ENCODE peak calls at places on chromosome 18, in nine cellular contexts. A is naive thymus-derived CD4-positive, alpha-beta T cell; U is stimulated activated CD8-positive, alpha-beta memory T cell treated with anti-CD3 and anti-CD28 coated beads, Interleukin-4, amount 100 ng/mL, for 1 hour; Z is lung microvascular endothelial cell; W is brain microvascular endothelial cell; F is M059J; M is T-helper 1 cell; B is KBM-7; V is DMS53. I is an unnamed sample.

GRCh38 chr18:46413684-46414083 is 243.3 kb downstream of the LOXHD1 start:
- DNase-seq in U (no peak), B (no peak), W (no peak), A (no peak), F (no peak), V (no peak), Z (no peak), M (no peak), I (no peak)

GRCh38 chr18:23176701-23177432 is 41.6 kb downstream of the CABLES1 start:
- DNase-seq in Z (no peak), W (no peak), M (no peak), A (no peak), F (no peak), B (no peak), V (no peak), U (no peak), I (no peak)

GRCh38 chr18:9348079-9348671 is 13.6 kb downstream of the TWSG1 start:
- DNase-seq in Z (peak), W (peak), F (peak), V (no peak), M (no peak), A (no peak), U (no peak), B (peak), I (peak)

GRCh38 chr18:33578371-33579146 is 540 bp downstream of the ASXL3 start:
- DNase-seq in M (no peak), Z (no peak), F (no peak), V (peak), U (no peak), B (peak), W (no peak), A (no peak), I (peak)

GRCh38 chr18:1710114-1710513 is 805.4 kb downstream of the ADCYAP1 start:
- DNase-seq in Z (no peak), F (no peak), V (peak), M (no peak), W (no peak), U (no peak), A (no peak), B (no peak), I (no peak)

GRCh38 chr18:74082476-74083070 is 65.1 kb downstream of the FBXO15 start:
- DNase-seq in F (peak), B (peak), A (peak), V (peak), M (peak), W (peak), U (peak), Z (peak), I (peak)

GRCh38 chr18:62486290-62486964 is 36.4 kb upstream of the ZCCHC2 start:
- DNase-seq in W (peak), F (peak), V (peak), B (no peak), A (no peak), M (no peak), U (no peak), Z (peak), I (peak)

GRCh38 chr18:54946149-54946581 is 13.1 kb downstream of the CCDC68 start:
- DNase-seq in W (peak), A (peak), B (peak), V (peak), Z (peak), U (no peak), M (no peak), F (no peak), I (no peak)

GRCh38 chr18:76456018-76456750 is 38.9 kb downstream of the ZNF516 start:
- DNase-seq in A (no peak), U (no peak), B (no peak), Z (no peak), M (no peak), W (no peak), V (no peak), F (no peak), I (no peak)

GRCh38 chr18:68714356-68714706 is 577 bp downstream of the TMX3 start:
- DNase-seq in U (no peak), M (no peak), V (peak), A (no peak), W (no peak), F (peak), Z (peak), B (no peak), I (peak)

GRCh38 chr18:52826994-52827393 is 487.0 kb downstream of the DCC start:
- DNase-seq in U (no peak), M (no peak), W (no peak), Z (no peak), V (no peak), A (no peak), B (no peak), F (no peak), I (no peak)

GRCh38 chr18:79393181-79393598 is 2.5 kb upstream of the NFATC1 start:
- DNase-seq in A (no peak), U (no peak), Z (peak), W (no peak), V (peak), B (peak), F (no peak), M (no peak), I (peak)

GRCh38 chr18:11752116-11752911 is 63.2 kb downstream of the GNAL start:
- DNase-seq in A (no peak), F (peak), W (peak), M (no peak), V (peak), B (no peak), Z (peak), U (no peak), I (peak)

GRCh38 chr18:57951999-57952774 is 91.8 kb upstream of the NEDD4L start:
- DNase-seq in W (no peak), A (no peak), Z (no peak), V (peak), M (no peak), F (peak), B (no peak), U (no peak), I (no peak)

GRCh38 chr18:31957728-31958127 is 14.8 kb upstream of the TRAPPC8 start:
- DNase-seq in Z (no peak), W (no peak), F (no peak), M (no peak), A (no peak), V (no peak), U (no peak), B (no peak), I (no peak)

GRCh38 chr18:24656571-24656971 is 196.1 kb downstream of the HRH4 start:
- DNase-seq in U (no peak), Z (no peak), W (no peak), A (no peak), M (no peak), V (peak), B (no peak), F (peak), I (peak)

GRCh38 chr18:75592527-75592926 is 165.0 kb upstream of the SMIM21 start:
- DNase-seq in M (no peak), W (no peak), Z (no peak), F (no peak), V (peak), B (no peak), A (no peak), U (no peak), I (no peak)

GRCh38 chr18:31772699-31773098 is 12.0 kb upstream of the SLC25A52 start:
- DNase-seq in V (no peak), W (no peak), B (no peak), M (no peak), A (no peak), F (no peak), U (no peak), Z (no peak), I (no peak)

GRCh38 chr18:23503038-23503966 is at the start of gene RMC1:
- DNase-seq in V (peak), M (peak), F (peak), U (peak), B (peak), A (peak), Z (peak), W (peak), I (peak)

GRCh38 chr18:9782073-9782857 is 74.2 kb downstream of the RAB31 start:
- DNase-seq in A (no peak), W (peak), M (no peak), U (no peak), B (no peak), F (peak), Z (no peak), V (no peak), I (peak)

GRCh38 chr18:78021196-78021595 is 771.5 kb downstream of the GALR1 start:
- DNase-seq in W (no peak), F (no peak), U (no peak), Z (no peak), A (no peak), M (no peak), V (peak), B (no peak), I (no peak)

GRCh38 chr18:79680891-79681339 is 1.3 kb downstream of the CTDP1 start:
- DNase-seq in M (no peak), U (no peak), B (no peak), Z (no peak), A (no peak), W (no peak), V (no peak), F (no peak), I (no peak)